ENCODE peak calls at places on chromosomes 4 and X, in eight cellular contexts. One of them, this sample, is unnamed.

GRCh38 chr4:83083925-83084475 is 30.5 kb downstream of the PLAC8 start:
- DNase-seq in GM23248: no peak
- DNase-seq in adrenal gland: no peak
- DNase-seq in fibroblast of gingiva: no peak
- DNase-seq in EL: no peak
- DNase-seq in natural killer cell: peak
- DNase-seq in NCI-H1105: no peak
- DNase-seq in left ventricle myocardium superior: no peak
- DNase-seq in this sample: no peak

GRCh38 chrX:459611-460010 is 72.9 kb upstream of the PPP2R3B start:
- DNase-seq in fibroblast of gingiva: no peak
- DNase-seq in natural killer cell: no peak
- DNase-seq in GM23248: no peak
- DNase-seq in adrenal gland: no peak
- DNase-seq in NCI-H1105: no peak
- DNase-seq in left ventricle myocardium superior: no peak
- DNase-seq in EL: no peak
- DNase-seq in this sample: no peak

GRCh38 chrX:2705461-2705860 is 14.4 kb downstream of the CD99 start:
- DNase-seq in EL: no peak
- DNase-seq in left ventricle myocardium superior: no peak
- DNase-seq in fibroblast of gingiva: no peak
- DNase-seq in natural killer cell: no peak
- DNase-seq in adrenal gland: no peak
- DNase-seq in GM23248: peak
- DNase-seq in NCI-H1105: no peak
- DNase-seq in this sample: no peak

GRCh38 chr4:76665139-76665538 is 230.1 kb downstream of the SHROOM3 start:
- DNase-seq in EL: peak
- DNase-seq in adrenal gland: no peak
- DNase-seq in natural killer cell: no peak
- DNase-seq in fibroblast of gingiva: no peak
- DNase-seq in GM23248: peak
- DNase-seq in left ventricle myocardium superior: no peak
- DNase-seq in NCI-H1105: no peak
- DNase-seq in this sample: peak

GRCh38 chr4:150354214-150354796 is 227.6 kb upstream of the MAB21L2 start:
- DNase-seq in natural killer cell: no peak
- DNase-seq in adrenal gland: no peak
- DNase-seq in fibroblast of gingiva: no peak
- DNase-seq in NCI-H1105: no peak
- DNase-seq in GM23248: no peak
- DNase-seq in left ventricle myocardium superior: no peak
- DNase-seq in EL: no peak
- DNase-seq in this sample: no peak

GRCh38 chr4:98467627-98468072 is 190.8 kb downstream of the TSPAN5 start:
- DNase-seq in natural killer cell: peak
- DNase-seq in NCI-H1105: peak
- DNase-seq in GM23248: peak
- DNase-seq in adrenal gland: peak
- DNase-seq in EL: peak
- DNase-seq in left ventricle myocardium superior: peak
- DNase-seq in fibroblast of gingiva: peak
- DNase-seq in this sample: peak

GRCh38 chr4:188778880-188779279 is 639.6 kb downstream of the TRIML1 start:
- DNase-seq in natural killer cell: no peak
- DNase-seq in left ventricle myocardium superior: no peak
- DNase-seq in NCI-H1105: no peak
- DNase-seq in GM23248: peak
- DNase-seq in fibroblast of gingiva: no peak
- DNase-seq in EL: peak
- DNase-seq in adrenal gland: no peak
- DNase-seq in this sample: peak

GRCh38 chr4:137635108-137635507 is 102.8 kb upstream of the PCDH18 start:
- DNase-seq in natural killer cell: no peak
- DNase-seq in EL: no peak
- DNase-seq in fibroblast of gingiva: peak
- DNase-seq in NCI-H1105: no peak
- DNase-seq in GM23248: peak
- DNase-seq in adrenal gland: no peak
- DNase-seq in left ventricle myocardium superior: no peak
- DNase-seq in this sample: peak

GRCh38 chr4:2858451-2859217 is 15.0 kb downstream of the ADD1 start:
- DNase-seq in left ventricle myocardium superior: no peak
- DNase-seq in fibroblast of gingiva: no peak
- DNase-seq in natural killer cell: no peak
- DNase-seq in EL: no peak
- DNase-seq in NCI-H1105: no peak
- DNase-seq in adrenal gland: peak
- DNase-seq in GM23248: peak
- DNase-seq in this sample: peak

GRCh38 chrX:47321386-47321785 is 49.0 kb upstream of the ZNF157 start:
- DNase-seq in adrenal gland: peak
- DNase-seq in natural killer cell: no peak
- DNase-seq in left ventricle myocardium superior: peak
- DNase-seq in GM23248: peak
- DNase-seq in NCI-H1105: no peak
- DNase-seq in fibroblast of gingiva: peak
- DNase-seq in EL: peak
- DNase-seq in this sample: peak

This sample was measured in AG10803.